ENCODE peak calls at places on chromosome 22, in eight cellular contexts. Q is prostate gland, O is GM12878, V is HepG2, Y is upper lobe of left lung, U is sigmoid colon, E is HCT116, R is endothelial cell of umbilical vein. F is an unnamed sample.

GRCh38 chr22:23086787-23087186 is 16.5 kb downstream of the GNAZ start:
- DNase-seq in U (no peak), V (no peak), Y (no peak), Q (no peak), O (no peak), R (no peak), E (no peak), F (no peak)

GRCh38 chr22:35914665-35915476 is 113.8 kb downstream of the RBFOX2 start:
- DNase-seq in V (peak), Y (peak), R (peak), U (peak), O (no peak), Q (peak), E (peak), F (peak)

GRCh38 chr22:29813563-29813962 is 24.5 kb downstream of the ASCC2 start:
- DNase-seq in U (no peak), O (no peak), R (no peak), V (no peak), E (peak), Q (no peak), Y (no peak), F (no peak)

GRCh38 chr22:45671783-45672563 is at the start of gene ATXN10:
- DNase-seq in O (no peak), Y (peak), R (peak), U (peak), V (peak), Q (peak), E (no peak), F (peak)

GRCh38 chr22:31106001-31106571 is 1.3 kb downstream of the SELENOM start:
- DNase-seq in Q (no peak), Y (no peak), R (no peak), E (no peak), U (peak), V (no peak), O (no peak), F (no peak)

GRCh38 chr22:46684706-46685105 is 53.3 kb downstream of the CERK start:
- DNase-seq in V (no peak), R (no peak), U (no peak), Q (no peak), Y (no peak), E (no peak), O (peak), F (no peak)

GRCh38 chr22:35464399-35464798 is 64.5 kb downstream of the MCM5 start:
- DNase-seq in R (no peak), Q (no peak), O (no peak), Y (no peak), E (no peak), V (no peak), U (no peak), F (no peak)

GRCh38 chr22:17121235-17122195 is at the start of gene TMEM121B:
- DNase-seq in O (no peak), R (peak), U (peak), E (no peak), V (no peak), Q (peak), Y (peak), F (peak)

GRCh38 chr22:39115570-39115969 is 18.5 kb downstream of the APOBEC3H start:
- DNase-seq in Y (no peak), U (no peak), E (no peak), Q (no peak), R (no peak), O (no peak), V (no peak), F (no peak)

GRCh38 chr22:20508815-20509271 is 1.4 kb downstream of the MED15 start:
- DNase-seq in V (no peak), U (no peak), O (no peak), R (peak), Q (no peak), E (no peak), Y (no peak), F (no peak)

GRCh38 chr22:40709752-40710413 is 30.6 kb downstream of the MCHR1 start:
- DNase-seq in R (no peak), O (no peak), U (peak), E (no peak), V (no peak), Q (no peak), Y (no peak), F (no peak)

GRCh38 chr22:19766506-19767426 is 6.2 kb downstream of the TBX1 start:
- DNase-seq in O (no peak), E (peak), R (no peak), V (no peak), Y (peak), Q (peak), U (no peak), F (no peak)

GRCh38 chr22:45502215-45503070 is at the start of gene FBLN1:
- DNase-seq in R (no peak), Q (no peak), V (peak), O (no peak), E (no peak), U (no peak), Y (no peak), F (no peak)

GRCh38 chr22:47328550-47329243 is 566.2 kb downstream of the TBC1D22A start:
- DNase-seq in R (peak), E (peak), O (no peak), Y (no peak), U (no peak), V (peak), Q (no peak), F (no peak)

GRCh38 chr22:19786264-19786585 is 25.6 kb downstream of the TBX1 start:
- DNase-seq in R (no peak), U (no peak), Y (no peak), Q (no peak), O (no peak), E (no peak), V (no peak), F (no peak)

GRCh38 chr22:49243335-49243734 is 584.3 kb downstream of the BRD1 start:
- DNase-seq in Q (no peak), O (no peak), V (no peak), R (no peak), U (no peak), E (no peak), Y (no peak), F (peak)

GRCh38 chr22:46462726-46463371 is 74.6 kb downstream of the CELSR1 start:
- DNase-seq in U (no peak), E (peak), Y (no peak), R (no peak), O (no peak), V (no peak), Q (no peak), F (no peak)

GRCh38 chr22:29219881-29220670 is 14.4 kb downstream of the EMID1 start:
- DNase-seq in Q (no peak), R (no peak), V (peak), E (no peak), U (peak), Y (no peak), O (no peak), F (no peak)

GRCh38 chr22:49569286-49570031 is 258.2 kb downstream of the BRD1 start:
- DNase-seq in Y (peak), R (no peak), E (no peak), U (peak), Q (no peak), O (no peak), V (no peak), F (peak)

GRCh38 chr22:36028646-36029405 is at the start of gene RBFOX2:
- DNase-seq in Y (peak), Q (peak), U (peak), E (peak), R (peak), V (peak), O (no peak), F (peak)

GRCh38 chr22:45582236-45582954 is 79.7 kb downstream of the FBLN1 start:
- DNase-seq in V (no peak), R (no peak), O (no peak), Q (no peak), Y (no peak), E (no peak), U (no peak), F (no peak)

GRCh38 chr22:29096736-29097669 is 24.2 kb downstream of the KREMEN1 start:
- DNase-seq in O (no peak), E (no peak), Y (no peak), U (no peak), V (peak), R (no peak), Q (peak), F (no peak)

GRCh38 chr22:30344447-30345200 is 12.1 kb downstream of the SF3A1 start:
- DNase-seq in Y (no peak), V (no peak), U (no peak), Q (no peak), R (no peak), O (no peak), E (no peak), F (no peak)

GRCh38 chr22:45450931-45451651 is 37.6 kb downstream of the RIBC2 start:
- DNase-seq in O (no peak), E (no peak), U (peak), R (no peak), Q (peak), Y (no peak), V (no peak), F (no peak)

GRCh38 chr22:30542811-30543188 is 3.7 kb downstream of the SEC14L6 start:
- DNase-seq in E (no peak), U (no peak), Y (no peak), O (no peak), V (no peak), R (no peak), Q (no peak), F (no peak)

GRCh38 chr22:36369004-36369921 is 18.5 kb downstream of the MYH9 start:
- DNase-seq in U (no peak), R (peak), Q (no peak), Y (no peak), V (no peak), O (no peak), E (no peak), F (no peak)

GRCh38 chr22:45688606-45689080 is 17.0 kb downstream of the ATXN10 start:
- DNase-seq in Y (no peak), Q (peak), O (no peak), R (no peak), E (peak), V (no peak), U (no peak), F (no peak)

GRCh38 chr22:30324008-30324730 is 2.6 kb downstream of the TBC1D10A start:
- DNase-seq in E (no peak), Y (no peak), Q (no peak), O (no peak), R (no peak), V (no peak), U (no peak), F (no peak)

GRCh38 chr22:35314161-35314942 is 14.7 kb downstream of the TOM1 start:
- DNase-seq in U (peak), R (no peak), Y (no peak), O (no peak), E (no peak), V (no peak), Q (no peak), F (peak)

GRCh38 chr22:44057411-44057987 is 33.4 kb downstream of the PARVB start:
- DNase-seq in E (no peak), V (no peak), Q (peak), Y (no peak), U (peak), R (no peak), O (no peak), F (no peak)
- TF ChIP-seq POLR2AphosphoS5 in E (no peak), V (no peak), Q (peak), Y (no peak), U (peak), R (no peak), O (no peak), F (no peak)

GRCh38 chr22:50672471-50673230 is at the start of gene SHANK3:
- DNase-seq in O (no peak), Q (no peak), U (peak), E (no peak), Y (peak), R (peak), V (no peak), F (no peak)
- TF ChIP-seq POLR2A in O (no peak), Q (no peak), U (no peak), E (no peak), Y (no peak), R (peak), V (no peak), F (no peak)

DNA sequence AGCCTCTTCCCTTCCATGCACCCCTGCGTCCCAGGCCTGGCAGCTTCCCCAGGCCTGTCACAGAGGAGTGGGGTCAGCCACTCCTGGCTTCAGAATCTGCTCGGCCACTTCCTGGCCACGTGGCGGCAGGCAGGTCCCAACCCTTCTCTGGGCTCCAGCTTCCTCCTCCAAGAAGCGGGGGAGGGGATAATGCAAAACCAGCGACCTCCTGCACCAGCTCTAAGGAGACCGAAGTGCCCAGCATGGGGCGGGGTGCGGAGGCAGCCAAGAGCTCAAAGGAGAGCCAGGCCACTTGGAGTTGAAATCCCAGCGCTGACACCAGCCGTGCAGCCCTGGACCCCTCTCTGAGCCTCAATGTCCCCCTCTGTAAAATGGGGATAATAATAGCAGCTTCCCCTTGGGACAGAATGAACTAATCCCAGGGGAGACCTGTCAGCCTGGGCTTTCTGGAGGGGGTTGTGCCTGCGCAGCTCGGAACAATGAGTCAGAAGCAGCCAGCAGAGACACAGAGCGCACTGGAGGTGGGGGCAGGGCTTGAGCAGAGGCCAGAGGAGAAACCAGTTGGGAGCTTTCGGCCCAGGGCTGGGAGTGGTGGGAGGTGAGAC is 22.8 kb upstream of the PICK1 start:
- DNase-seq in V (peak), U (peak), Y (peak), Q (peak), R (peak), E (peak), O (peak), F (peak)
- H3K4me3 ChIP-seq in V (peak), U (no peak), Y (no peak), Q (no peak), R (no peak), E (peak), O (no peak), F (no peak)

GRCh38 chr22:42439821-42440674 is 7.8 kb upstream of the NFAM1 start:
- DNase-seq in O (no peak), Y (peak), Q (no peak), U (no peak), E (no peak), R (peak), V (no peak), F (no peak)
- TF ChIP-seq POLR2AphosphoS5 in O (peak), Y (no peak), Q (no peak), U (no peak), E (no peak), R (no peak), V (no peak), F (no peak)

GRCh38 chr22:25404923-25405853 is 159.3 kb upstream of the GRK3 start:
- DNase-seq in Y (peak), E (no peak), V (peak), Q (peak), R (no peak), U (peak), O (no peak), F (no peak)
- TF ChIP-seq POLR2A in Y (no peak), E (no peak), V (no peak), Q (peak), R (peak), U (no peak), O (peak), F (no peak)

DNA sequence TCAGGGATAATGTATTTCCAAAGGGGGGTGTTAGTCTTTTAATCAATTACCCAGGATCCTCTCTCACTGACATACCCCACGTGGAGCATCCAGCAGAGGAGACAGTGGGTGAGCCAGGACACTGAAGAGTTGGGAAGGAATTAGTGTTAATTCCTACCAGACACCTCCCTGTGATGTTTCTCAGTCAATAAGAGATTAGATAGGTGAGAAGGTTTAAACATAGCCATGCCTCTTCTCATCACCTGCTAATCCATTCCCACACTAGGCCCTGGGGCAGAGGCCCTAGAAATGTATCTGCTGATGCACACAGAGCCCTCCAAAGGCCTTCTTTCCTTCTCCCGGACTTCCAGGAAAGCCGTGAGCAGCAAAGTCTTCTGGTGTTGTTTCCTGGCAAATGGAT is 363.6 kb upstream of the LARGE1 start:
- DNase-seq in U (no peak), O (no peak), Q (no peak), Y (no peak), R (no peak), E (no peak), V (no peak), F (no peak)
- H3K4me3 ChIP-seq in U (no peak), O (no peak), Q (no peak), Y (no peak), R (no peak), E (no peak), V (no peak), F (no peak)

GRCh38 chr22:27628891-27629631 is 172.5 kb downstream of the MN1 start:
- DNase-seq in E (peak), Y (no peak), R (no peak), U (no peak), V (no peak), Q (no peak), O (no peak), F (no peak)
- TF ChIP-seq POLR2AphosphoS5 in E (no peak), Y (no peak), R (no peak), U (no peak), V (no peak), Q (peak), O (no peak), F (no peak)

DNA sequence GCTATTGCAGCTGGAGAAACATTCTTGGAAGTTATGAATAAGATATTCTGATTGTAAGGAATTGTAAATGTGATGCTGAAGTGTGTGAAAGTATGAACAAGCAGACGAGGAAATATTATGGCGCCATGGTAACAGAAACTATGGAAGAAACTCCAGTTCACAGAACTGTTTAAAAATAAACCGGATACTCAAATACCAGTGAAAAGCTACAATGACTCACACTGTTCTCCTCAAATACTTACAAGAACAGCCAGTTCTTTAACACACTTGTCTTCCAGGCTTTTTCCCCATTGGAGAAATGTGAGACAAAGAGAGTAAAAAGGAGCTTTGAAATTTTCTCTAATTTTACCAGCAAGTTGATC is 76.7 kb upstream of the ARFGAP3 start:
- DNase-seq in U (no peak), V (peak), R (peak), Y (no peak), E (no peak), Q (peak), O (no peak), F (no peak)
- TF ChIP-seq POLR2A in U (no peak), V (no peak), R (no peak), Y (no peak), E (no peak), Q (no peak), O (no peak), F (no peak)

F was measured in breast epithelium.